ENCODE peak calls at places on chromosome 11, in nine cellular contexts. O is AG08395; X is stimulated activated CD4-positive, alpha-beta T cell treated with anti-CD3 and anti-CD28 coated beads, Interleukin-15, amount 100 ng/mL, for 24 hours; H is central memory CD4-positive, alpha-beta T cell; U is pancreas; R is iris pigment epithelial cell; E is foreskin fibroblast; A is prostate gland; I is activated T-cell treated with anti-CD3 and anti-CD28 coated beads, Interleukin-2, amount 50 U/mL, for 4 hours. L is an unnamed sample.
A peak's percentile ranks its signal among the peaks of the same experiment; 100 is the strongest.

GRCh38 chr11:107259826-107260225 is 197.8 kb downstream of the CWF19L2 start:
- DNase-seq in O (no peak), X (no peak), H (no peak), U (no peak), R (no peak), E (no peak), A (no peak), I (no peak), L (no peak)

GRCh38 chr11:123111465-123111864 is 49.5 kb upstream of the HSPA8 start:
- DNase-seq in O (peak; percentile 45), X (no peak), H (peak; percentile 34), U (no peak), R (peak; percentile 62), E (peak; percentile 64), A (no peak), I (no peak), L (no peak)

GRCh38 chr11:124096364-124096763 is 18.9 kb upstream of the VWA5A start:
- DNase-seq in O (no peak), X (no peak), H (no peak), U (no peak), R (no peak), E (no peak), A (no peak), I (no peak), L (no peak)

GRCh38 chr11:69301491-69302401 is 7.8 kb downstream of the MYEOV start:
- DNase-seq in O (peak; percentile 93), X (peak; percentile 65), H (no peak), U (peak; percentile 64), R (peak; percentile 55), E (peak; percentile 98), A (no peak), I (no peak), L (no peak)

GRCh38 chr11:59137190-59137589 is 5.5 kb upstream of the FAM111A start:
- DNase-seq in O (no peak), X (no peak), H (no peak), U (no peak), R (no peak), E (no peak), A (no peak), I (no peak), L (no peak)

GRCh38 chr11:67457453-67457852 is 2.3 kb downstream of the CABP4 start:
- DNase-seq in O (no peak), X (no peak), H (no peak), U (peak; percentile 49), R (no peak), E (no peak), A (no peak), I (no peak), L (no peak)

GRCh38 chr11:113447621-113448310 is 27.4 kb downstream of the DRD2 start:
- DNase-seq in O (peak; percentile 56), X (no peak), H (no peak), U (no peak), R (peak; percentile 65), E (no peak), A (no peak), I (no peak), L (peak; percentile 31)

GRCh38 chr11:77381749-77382693 is 80.5 kb upstream of the GDPD4 start:
- DNase-seq in O (peak; percentile 45), X (no peak), H (no peak), U (no peak), R (peak; percentile 75), E (peak; percentile 82), A (no peak), I (no peak), L (no peak)

L was measured in stromal cell of bone marrow.